ENCODE peak calls at places on chromosomes 11 and 22, in five cellular contexts. X is stimulated activated CD8-positive, alpha-beta memory T cell treated with anti-CD3 and anti-CD28 coated beads, Interleukin-15, amount 100 ng/mL, for 4 hours; S is non-pigmented ciliary epithelial cell; L is HT1080; P is SJSA1. Z is an unnamed sample.

GRCh38 chr22:21982338-21982965 is at the start of gene TOP3B:
- DNase-seq in P (peak), X (peak), S (peak), L (peak), Z (no peak)

GRCh38 chr11:20213790-20214189 is 53.5 kb upstream of the DBX1 start:
- DNase-seq in P (no peak), X (no peak), S (no peak), L (no peak), Z (no peak)

GRCh38 chr11:69321877-69322350 is 28.0 kb downstream of the MYEOV start:
- DNase-seq in P (peak), S (peak), X (no peak), L (peak), Z (no peak)

GRCh38 chr11:116697639-116698038 is 75.1 kb downstream of the BUD13 start:
- DNase-seq in X (no peak), L (no peak), P (no peak), S (no peak), Z (no peak)

GRCh38 chr11:24511518-24511917 is 14.7 kb downstream of the LUZP2 start:
- DNase-seq in S (no peak), P (no peak), X (no peak), L (no peak), Z (no peak)

GRCh38 chr11:61866231-61866957 is 25.0 kb downstream of the FADS3 start:
- DNase-seq in P (no peak), L (no peak), S (no peak), X (no peak), Z (no peak)

GRCh38 chr22:43277987-43278601 is 65.1 kb downstream of the SCUBE1 start:
- DNase-seq in L (no peak), P (no peak), X (no peak), S (no peak), Z (no peak)

GRCh38 chr11:62830904-62831519 is 839 bp downstream of the STX5 start:
- DNase-seq in L (no peak), S (no peak), X (no peak), P (no peak), Z (no peak)

GRCh38 chr22:30216710-30217109 is 29.8 kb downstream of the LIF start:
- DNase-seq in L (no peak), P (no peak), S (no peak), X (no peak), Z (no peak)

GRCh38 chr11:45424781-45425180 is 138.6 kb upstream of the SYT13 start:
- DNase-seq in X (no peak), S (no peak), L (no peak), P (no peak), Z (no peak)

GRCh38 chr11:63762662-63763505 is 5.7 kb downstream of the ZFTA start:
- DNase-seq in L (no peak), X (no peak), P (no peak), S (no peak), Z (no peak)

GRCh38 chr11:33344611-33345010 is 87.4 kb downstream of the HIPK3 start:
- DNase-seq in X (no peak), S (no peak), P (no peak), L (no peak), Z (no peak)

GRCh38 chr22:40660725-40661124 is 18.6 kb upstream of the MCHR1 start:
- DNase-seq in L (no peak), S (no peak), X (no peak), P (no peak), Z (no peak)

GRCh38 chr11:121703166-121703565 is 250.4 kb upstream of the SORL1-AS1 start:
- DNase-seq in S (no peak), P (no peak), L (no peak), X (no peak), Z (no peak)

GRCh38 chr22:20420157-20420842 is 17.3 kb downstream of the SCARF2 start:
- DNase-seq in X (no peak), L (no peak), S (no peak), P (no peak), Z (no peak)

GRCh38 chr11:64500176-64501013 is 90.6 kb upstream of the SLC22A12 start:
- DNase-seq in L (peak), X (no peak), P (peak), S (no peak), Z (no peak)

GRCh38 chr11:18066626-18067025 is 20.6 kb upstream of the TPH1 start:
- DNase-seq in S (no peak), P (no peak), X (no peak), L (no peak), Z (no peak)

GRCh38 chr22:36373258-36373579 is 14.5 kb downstream of the MYH9 start:
- DNase-seq in L (no peak), S (no peak), X (no peak), P (no peak), Z (no peak)

Z was measured in cerebellar nuclear complex.